ENCODE peak calls at places on chromosomes 11 and 22, in eight cellular contexts. U is endodermal cell, K is A673, S is left lung, P is gastrocnemius medialis, D is heart right ventricle, M is left ventricle myocardium inferior, O is body of pancreas. A is an unnamed sample. For H3K36me3 and H3K4me1, the result is how much of the 10 kb centered on the place peaks cover.

GRCh38 chr11:71504526-71504925 is 22.5 kb upstream of the KRTAP5-7 start:
- DNase-seq in D (no peak), S (no peak), K (peak), M (no peak), U (peak), P (no peak), O (no peak), A (no peak)

GRCh38 chr11:70080763-70081162 is 2.6 kb downstream of the ANO1 start:
- DNase-seq in P (no peak), M (no peak), U (no peak), D (no peak), K (no peak), O (no peak), S (peak), A (no peak)

GRCh38 chr11:31805037-31805628 is 6.0 kb downstream of the PAX6 start:
- DNase-seq in U (peak), P (no peak), M (no peak), S (peak), O (no peak), K (no peak), D (no peak), A (no peak)

GRCh38 chr11:103736986-103737622 is 299.3 kb upstream of the DDI1 start:
- DNase-seq in O (no peak), K (no peak), S (no peak), M (peak), U (no peak), P (no peak), D (peak), A (no peak)

GRCh38 chr11:116210663-116211062 is 562.1 kb downstream of the BUD13 start:
- DNase-seq in M (no peak), S (no peak), P (no peak), D (no peak), U (no peak), O (no peak), K (no peak), A (no peak)

GRCh38 chr22:47620391-47620790 is 857.9 kb downstream of the TBC1D22A start:
- DNase-seq in M (no peak), D (no peak), U (peak), P (no peak), O (no peak), K (no peak), S (no peak), A (peak)

GRCh38 chr11:78790784-78791183 is 216.1 kb upstream of the NARS2 start:
- DNase-seq in P (no peak), M (no peak), D (no peak), O (no peak), S (no peak), U (no peak), K (no peak), A (no peak)

GRCh38 chr22:25680949-25681348 is 61.0 kb upstream of the MYO18B start:
- DNase-seq in K (no peak), P (no peak), U (no peak), M (no peak), D (no peak), O (no peak), S (no peak), A (no peak)

GRCh38 chr11:69939551-69940245 is 120.5 kb upstream of the FGF3 start:
- DNase-seq in K (no peak), O (peak), S (peak), D (peak), M (peak), U (no peak), P (peak), A (peak)

GRCh38 chr11:59356561-59356960 is 2.1 kb upstream of the OR5AN1 start:
- DNase-seq in D (no peak), M (no peak), S (no peak), O (no peak), P (no peak), U (no peak), K (no peak), A (no peak)

GRCh38 chr11:48164836-48165235 is 51.8 kb upstream of the OR4B1 start:
- DNase-seq in U (no peak), K (no peak), P (no peak), D (no peak), M (no peak), O (no peak), S (no peak), A (no peak)

GRCh38 chr11:127451852-127452251 is 451.3 kb upstream of the KIRREL3 start:
- DNase-seq in S (no peak), P (no peak), O (no peak), M (peak), D (peak), K (no peak), U (no peak), A (peak)

GRCh38 chr11:110095554-110095953 is 2.4 kb downstream of the ZC3H12C start:
- DNase-seq in D (no peak), M (no peak), O (no peak), P (no peak), U (no peak), K (peak), S (no peak), A (no peak)

GRCh38 chr22:44574057-44574456 is 76.0 kb upstream of the RTL6 start:
- DNase-seq in K (no peak), D (no peak), S (peak), P (no peak), O (peak), M (no peak), U (no peak), A (no peak)

GRCh38 chr11:60919956-60920355 is 4.3 kb upstream of the TMEM132A start:
- DNase-seq in U (no peak), M (no peak), K (no peak), S (no peak), P (no peak), O (no peak), D (no peak), A (no peak)

GRCh38 chr22:37907036-37907954 is 1.2 kb downstream of the MICALL1 start:
- DNase-seq in D (no peak), S (no peak), M (no peak), K (no peak), P (no peak), O (peak), U (no peak), A (no peak)

GRCh38 chr11:70552441-70553150 is 154.3 kb downstream of the CTTN start:
- DNase-seq in D (no peak), M (no peak), K (peak), P (no peak), U (no peak), O (no peak), S (no peak), A (no peak)

GRCh38 chr22:24474221-24474620 is 20.9 kb upstream of the UPB1 start:
- DNase-seq in K (peak), M (no peak), P (no peak), S (no peak), O (no peak), D (no peak), U (no peak), A (no peak)

GRCh38 chr11:83725161-83725560 is 439.0 kb upstream of the CCDC90B start:
- DNase-seq in M (no peak), P (no peak), K (peak), S (no peak), U (peak), D (no peak), O (no peak), A (no peak)

GRCh38 chr22:37284807-37285355 is 2.6 kb downstream of the CYTH4 start:
- DNase-seq in S (peak), O (no peak), U (peak), M (peak), K (no peak), D (peak), P (peak), A (peak)

GRCh38 chr22:25357606-25358420 is 138.4 kb downstream of the CRYBB2 start:
- DNase-seq in O (no peak), D (no peak), S (no peak), U (no peak), P (no peak), K (no peak), M (no peak), A (no peak)

GRCh38 chr11:72673943-72674828 is at the start of gene PDE2A:
- DNase-seq in M (no peak), D (no peak), P (no peak), U (peak), O (no peak), K (no peak), S (no peak), A (no peak)

GRCh38 chr22:45966892-45967365 is 10.0 kb downstream of the WNT7B start:
- DNase-seq in P (no peak), S (no peak), K (no peak), U (peak), D (no peak), O (no peak), M (no peak), A (no peak)

GRCh38 chr22:27283240-27283639 is 518.3 kb downstream of the MN1 start:
- DNase-seq in P (no peak), U (no peak), O (no peak), K (no peak), S (no peak), M (no peak), D (no peak), A (no peak)

GRCh38 chr11:19892387-19892786 is 179.8 kb downstream of the NAV2 start:
- DNase-seq in S (peak), M (no peak), K (no peak), D (no peak), P (no peak), O (no peak), U (no peak), A (no peak)

GRCh38 chr11:100328626-100329340 is 358.3 kb upstream of the ARHGAP42 start:
- DNase-seq in D (no peak), S (no peak), O (no peak), M (no peak), P (no peak), U (peak), K (peak), A (no peak)

GRCh38 chr22:21889251-21889990 is 22.0 kb upstream of the MAPK1 start:
- DNase-seq in O (no peak), K (no peak), P (no peak), D (no peak), M (no peak), U (no peak), S (no peak), A (no peak)

GRCh38 chr22:47189056-47189916 is 426.8 kb downstream of the TBC1D22A start:
- DNase-seq in P (no peak), D (no peak), K (no peak), M (no peak), O (peak), U (peak), S (peak), A (no peak)

GRCh38 chr22:38177926-38178604 is 3.6 kb downstream of the PLA2G6 start:
- DNase-seq in K (peak), D (no peak), P (peak), S (no peak), O (peak), M (peak), U (peak), A (peak)

GRCh38 chr11:118162846-118163245 is 10.2 kb upstream of the SCN4B start:
- DNase-seq in O (no peak), K (no peak), M (no peak), P (no peak), D (no peak), U (no peak), S (no peak), A (no peak)

GRCh38 chr11:1669546-1670218 is 27.3 kb upstream of the KRTAP5-6 start:
- DNase-seq in D (no peak), U (no peak), M (no peak), O (no peak), K (no peak), P (no peak), S (no peak), A (no peak)

GRCh38 chr22:48663297-48663696 is 1164.4 kb downstream of the BRD1 start:
- DNase-seq in D (no peak), M (no peak), S (peak), K (peak), P (no peak), O (no peak), U (peak), A (no peak)

GRCh38 chr11:103946793-103947565 is 89.5 kb upstream of the DDI1 start:
- DNase-seq in S (no peak), M (no peak), D (no peak), K (no peak), O (no peak), U (no peak), P (no peak), A (no peak)

GRCh38 chr11:34757026-34757451 is 136.1 kb downstream of the EHF start:
- DNase-seq in K (no peak), U (no peak), P (no peak), D (no peak), O (no peak), M (no peak), S (no peak), A (no peak)

GRCh38 chr11:72703281-72704008 is 29.2 kb upstream of the PDE2A start:
- DNase-seq in U (no peak), O (no peak), P (no peak), M (peak), D (peak), S (no peak), K (no peak), A (peak)

DNA sequence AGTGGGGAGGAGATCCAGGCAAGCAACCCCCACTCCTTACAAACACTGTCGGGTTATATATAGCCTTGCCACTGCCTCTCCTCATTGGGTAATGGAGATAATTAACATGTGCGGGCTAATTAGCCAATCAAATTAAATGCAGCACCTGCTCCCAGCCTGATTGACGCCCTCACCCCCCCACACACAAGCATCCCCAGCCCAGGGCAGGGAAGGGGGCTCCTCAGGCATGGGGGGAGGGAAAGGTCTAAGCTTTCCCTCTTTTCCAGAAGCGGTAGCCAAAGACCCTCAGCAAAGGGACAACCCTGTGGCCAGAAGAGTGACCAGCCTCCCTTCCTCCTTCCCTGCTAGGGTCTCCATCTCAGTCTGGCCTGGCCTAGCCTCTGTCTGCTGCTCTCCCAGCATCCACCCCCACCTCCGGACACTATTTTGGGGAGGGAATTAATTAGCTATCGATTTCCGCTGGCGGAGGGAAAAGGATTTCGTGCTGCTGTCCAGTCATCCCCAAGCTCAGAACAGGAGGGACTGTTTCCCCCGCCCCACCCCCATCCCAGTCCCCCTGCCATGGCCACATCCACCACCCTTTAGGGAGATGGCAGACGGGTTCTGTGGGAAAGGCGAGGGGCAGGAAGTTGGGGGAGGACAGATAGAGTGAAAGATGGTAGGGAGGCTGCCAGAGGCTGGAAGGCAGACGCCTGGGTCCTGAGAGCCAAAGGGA is 7.1 kb downstream of the NRXN2 start:
- DNase-seq in S (no peak), O (no peak), M (no peak), D (no peak), P (no peak), U (no peak), K (no peak), A (no peak)
- H3K36me3 ChIP-seq in S (under half), O (under half), M (under half), D (under half), P (under half), U (under half), K (under half), A (under half)

GRCh38 chr11:86795962-86796361 is 4.4 kb upstream of the PRSS23 start:
- DNase-seq in U (no peak), M (no peak), K (no peak), D (no peak), S (no peak), O (no peak), P (no peak), A (no peak)
- H3K27ac ChIP-seq in U (no peak), M (no peak), K (no peak), D (no peak), S (no peak), O (no peak), P (no peak), A (no peak)

DNA sequence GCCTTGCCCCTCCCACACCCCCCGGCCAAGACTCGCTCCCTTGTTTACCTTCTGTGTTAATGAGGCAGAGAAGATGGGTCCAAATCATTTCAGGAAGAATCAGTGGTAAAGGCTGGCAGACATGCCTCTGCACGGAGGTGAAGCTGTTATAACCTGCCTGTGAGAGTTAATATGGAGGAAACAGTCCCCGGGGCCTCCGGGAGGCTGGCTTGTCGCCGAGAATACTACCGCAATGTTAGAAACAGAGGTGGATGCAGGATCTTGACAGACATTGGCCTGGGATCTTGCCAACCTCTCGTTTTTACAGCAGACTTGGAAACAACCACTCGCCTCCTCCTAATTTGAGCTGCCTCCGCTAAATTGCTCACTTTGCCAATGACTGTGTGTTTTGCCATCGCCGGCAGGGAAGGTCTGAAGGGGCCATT is 45.6 kb downstream of the TIMP3 start:
- DNase-seq in K (no peak), S (no peak), M (peak), P (no peak), O (no peak), D (peak), U (no peak), A (no peak)
- H3K4me1 ChIP-seq in K (under half), S (under half), M (half or more), P (half or more), O (under half), D (half or more), U (under half), A (half or more)

GRCh38 chr11:6216501-6216900 is 11.1 kb downstream of the C11orf42 start:
- DNase-seq in S (no peak), K (no peak), P (no peak), O (no peak), U (no peak), D (no peak), M (no peak), A (no peak)
- H3K36me3 ChIP-seq in S (half or more), K (under half), P (half or more), O (under half), U (half or more), D (under half), M (half or more), A (half or more)

GRCh38 chr11:129283141-129283540 is 91.0 kb upstream of the ARHGAP32 start:
- DNase-seq in O (peak), K (no peak), U (peak), D (no peak), P (no peak), S (no peak), M (no peak), A (no peak)
- H3K27ac ChIP-seq in O (no peak), K (no peak), U (no peak), D (no peak), P (no peak), S (no peak), M (no peak), A (no peak)

DNA sequence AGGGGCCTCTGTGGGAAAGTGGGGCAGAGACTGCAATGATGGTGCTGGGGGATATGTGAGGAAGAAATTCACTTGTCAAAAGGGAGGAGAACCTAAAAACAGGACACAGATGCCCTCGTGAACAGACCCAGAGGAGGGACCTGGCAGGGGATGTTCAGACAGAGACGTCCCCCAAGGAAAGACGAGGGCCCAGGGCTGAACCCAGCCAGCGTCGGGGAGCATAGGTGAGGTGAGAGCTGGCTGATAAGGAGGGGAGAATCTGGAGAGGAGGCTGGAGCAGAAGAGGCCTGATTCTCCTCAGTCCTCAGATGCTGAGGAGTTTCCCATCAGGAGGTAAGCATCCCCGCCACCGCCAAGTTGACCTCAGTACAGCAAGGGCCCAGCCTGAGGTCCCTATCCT is 31.4 kb downstream of the IGLL5 start:
- DNase-seq in P (no peak), K (no peak), U (no peak), S (no peak), M (no peak), D (no peak), O (no peak), A (no peak)
- H3K4me1 ChIP-seq in P (under half), K (under half), U (under half), S (under half), M (under half), D (under half), O (under half), A (under half)

GRCh38 chr11:250274-250673 is 13.5 kb downstream of the PSMD13 start:
- DNase-seq in D (no peak), O (no peak), S (no peak), M (no peak), U (peak), K (no peak), P (no peak), A (no peak)
- H3K36me3 ChIP-seq in D (under half), O (under half), S (half or more), M (half or more), U (half or more), K (half or more), P (half or more), A (half or more)

GRCh38 chr22:23068832-23069385 is 1.4 kb upstream of the GNAZ start:
- DNase-seq in P (no peak), M (no peak), S (no peak), D (no peak), U (peak), O (peak), K (no peak), A (no peak)
- H3K27ac ChIP-seq in P (no peak), M (no peak), S (no peak), D (no peak), U (no peak), O (no peak), K (no peak), A (no peak)

DNA sequence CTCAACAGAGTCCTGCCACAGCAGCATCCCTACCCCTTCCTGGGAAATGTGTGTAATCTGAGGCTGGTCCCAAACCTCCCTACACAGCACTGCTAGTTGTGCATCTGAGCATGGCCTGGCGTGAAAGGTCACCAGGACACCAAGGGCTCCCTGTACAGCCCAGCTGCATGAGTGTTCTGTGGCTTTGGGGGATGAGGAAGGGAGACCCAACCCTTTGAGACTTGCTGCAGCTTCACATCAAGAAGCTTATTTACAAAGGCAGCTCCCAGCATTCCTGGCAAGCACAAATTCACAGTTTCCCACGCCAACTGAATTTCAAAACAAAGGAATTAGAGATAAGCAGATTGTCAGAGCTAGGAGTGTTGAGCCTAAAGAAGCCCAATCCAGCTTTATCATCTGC is 32.2 kb downstream of the CSNK2A3 start:
- DNase-seq in S (no peak), D (no peak), O (no peak), M (no peak), P (no peak), U (peak), K (no peak), A (no peak)
- H3K4me1 ChIP-seq in S (under half), D (under half), O (under half), M (under half), P (under half), U (under half), K (under half), A (under half)

DNA sequence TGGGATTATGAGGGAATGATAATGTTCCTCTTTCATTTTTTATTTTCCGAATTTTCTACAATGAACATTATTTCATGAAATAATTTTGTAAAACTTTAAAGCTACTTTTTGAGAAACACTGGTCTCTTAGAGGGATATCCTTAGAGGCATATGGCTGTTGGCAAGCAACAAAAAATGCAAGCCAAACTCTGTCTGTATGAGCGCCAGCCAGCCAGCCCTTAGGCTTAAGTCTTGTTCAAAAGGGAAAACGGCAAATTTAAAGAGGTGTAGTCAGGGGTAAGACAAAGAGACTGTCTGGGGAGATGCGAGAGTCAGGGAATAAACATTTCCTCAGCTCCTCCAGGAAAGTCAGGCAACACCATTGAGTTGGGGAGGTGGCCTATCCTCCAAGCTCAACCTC is 22.5 kb downstream of the ASCC2 start:
- DNase-seq in U (no peak), D (no peak), K (no peak), P (no peak), S (no peak), O (no peak), M (no peak), A (no peak)
- H3K36me3 ChIP-seq in U (half or more), D (under half), K (under half), P (half or more), S (half or more), O (under half), M (half or more), A (half or more)